ENCODE peak calls at places on chromosomes 7 and 10, in five cellular contexts. One of them, this sample, is unnamed.

GRCh38 chr7:610531-611280 is 91.1 kb upstream of the PDGFA start:
- DNase-seq in foreskin fibroblast: peak
- DNase-seq in body of pancreas: no peak
- DNase-seq in RPMI7951: no peak
- DNase-seq in COR-L47: no peak
- DNase-seq in this sample: no peak

GRCh38 chr10:58373446-58373834 is 11.8 kb upstream of the TFAM start:
- DNase-seq in foreskin fibroblast: no peak
- DNase-seq in body of pancreas: no peak
- DNase-seq in RPMI7951: peak
- DNase-seq in COR-L47: no peak
- DNase-seq in this sample: no peak

GRCh38 chr10:420154-421121 is 269.0 kb downstream of the DIP2C start:
- DNase-seq in foreskin fibroblast: no peak
- DNase-seq in body of pancreas: no peak
- DNase-seq in RPMI7951: peak
- DNase-seq in COR-L47: no peak
- DNase-seq in this sample: no peak

GRCh38 chr7:27994639-27995038 is 186.0 kb downstream of the JAZF1 start:
- DNase-seq in foreskin fibroblast: peak
- DNase-seq in body of pancreas: no peak
- DNase-seq in RPMI7951: peak
- DNase-seq in COR-L47: peak
- DNase-seq in this sample: no peak

GRCh38 chr7:32511791-32512190 is 16.5 kb downstream of the AVL9 start:
- DNase-seq in foreskin fibroblast: peak
- DNase-seq in body of pancreas: no peak
- DNase-seq in RPMI7951: no peak
- DNase-seq in COR-L47: no peak
- DNase-seq in this sample: no peak

GRCh38 chr7:128005117-128005516 is 26.1 kb downstream of the LRRC4 start:
- DNase-seq in foreskin fibroblast: no peak
- DNase-seq in body of pancreas: no peak
- DNase-seq in RPMI7951: no peak
- DNase-seq in COR-L47: no peak
- DNase-seq in this sample: no peak

GRCh38 chr10:101070098-101070497 is 8.3 kb downstream of the KAZALD1 start:
- DNase-seq in foreskin fibroblast: peak
- DNase-seq in body of pancreas: no peak
- DNase-seq in RPMI7951: no peak
- DNase-seq in COR-L47: no peak
- DNase-seq in this sample: no peak

GRCh38 chr7:132249591-132249971 is 326.7 kb downstream of the PLXNA4 start:
- DNase-seq in foreskin fibroblast: no peak
- DNase-seq in body of pancreas: peak
- DNase-seq in RPMI7951: peak
- DNase-seq in COR-L47: no peak
- DNase-seq in this sample: no peak

GRCh38 chr10:72310241-72310633 is 36.5 kb downstream of the DDIT4 start:
- DNase-seq in foreskin fibroblast: no peak
- DNase-seq in body of pancreas: no peak
- DNase-seq in RPMI7951: no peak
- DNase-seq in COR-L47: no peak
- DNase-seq in this sample: no peak

GRCh38 chr7:78226059-78226658 is 427.6 kb downstream of the PHTF2 start:
- DNase-seq in foreskin fibroblast: peak
- DNase-seq in body of pancreas: peak
- DNase-seq in RPMI7951: peak
- DNase-seq in COR-L47: peak
- DNase-seq in this sample: peak

GRCh38 chr7:84999450-84999849 is 187.4 kb downstream of the SEMA3D start:
- DNase-seq in foreskin fibroblast: peak
- DNase-seq in body of pancreas: no peak
- DNase-seq in RPMI7951: peak
- DNase-seq in COR-L47: no peak
- DNase-seq in this sample: no peak

GRCh38 chr10:102186128-102186527 is 33.9 kb downstream of the NOLC1 start:
- DNase-seq in foreskin fibroblast: peak
- DNase-seq in body of pancreas: no peak
- DNase-seq in RPMI7951: peak
- DNase-seq in COR-L47: no peak
- DNase-seq in this sample: no peak

GRCh38 chr10:123062726-123063125 is 53.9 kb downstream of the ACADSB start:
- DNase-seq in foreskin fibroblast: no peak
- DNase-seq in body of pancreas: no peak
- DNase-seq in RPMI7951: no peak
- DNase-seq in COR-L47: no peak
- DNase-seq in this sample: no peak

GRCh38 chr7:16365177-16365576 is 56.2 kb downstream of the CRPPA start:
- DNase-seq in foreskin fibroblast: peak
- DNase-seq in body of pancreas: no peak
- DNase-seq in RPMI7951: peak
- DNase-seq in COR-L47: no peak
- DNase-seq in this sample: no peak

GRCh38 chr10:43322321-43322720 is 49.1 kb upstream of the FXYD4 start:
- DNase-seq in foreskin fibroblast: no peak
- DNase-seq in body of pancreas: peak
- DNase-seq in RPMI7951: no peak
- DNase-seq in COR-L47: no peak
- DNase-seq in this sample: no peak

GRCh38 chr10:20897146-20897834 is at the start of gene NEBL:
- DNase-seq in foreskin fibroblast: no peak
- DNase-seq in body of pancreas: no peak
- DNase-seq in RPMI7951: no peak
- DNase-seq in COR-L47: no peak
- DNase-seq in this sample: no peak

GRCh38 chr7:130884437-130885417 is 150.7 kb upstream of the KLF14 start:
- DNase-seq in foreskin fibroblast: peak
- DNase-seq in body of pancreas: no peak
- DNase-seq in RPMI7951: peak
- DNase-seq in COR-L47: peak
- DNase-seq in this sample: no peak

GRCh38 chr7:101628522-101628921 is 574 bp downstream of the MYL10 start:
- DNase-seq in foreskin fibroblast: no peak
- DNase-seq in body of pancreas: no peak
- DNase-seq in RPMI7951: no peak
- DNase-seq in COR-L47: no peak
- DNase-seq in this sample: no peak

GRCh38 chr10:78927257-78927995 is 141.3 kb upstream of the ZMIZ1 start:
- DNase-seq in foreskin fibroblast: no peak
- DNase-seq in body of pancreas: no peak
- DNase-seq in RPMI7951: peak
- DNase-seq in COR-L47: no peak
- DNase-seq in this sample: no peak

GRCh38 chr10:13972609-13973008 is 358.1 kb downstream of the FRMD4A start:
- DNase-seq in foreskin fibroblast: no peak
- DNase-seq in body of pancreas: no peak
- DNase-seq in RPMI7951: no peak
- DNase-seq in COR-L47: no peak
- DNase-seq in this sample: no peak

GRCh38 chr10:121800146-121800545 is 127.7 kb downstream of the ATE1 start:
- DNase-seq in foreskin fibroblast: peak
- DNase-seq in body of pancreas: no peak
- DNase-seq in RPMI7951: no peak
- DNase-seq in COR-L47: no peak
- DNase-seq in this sample: no peak

GRCh38 chr7:75955293-75955938 is 39.0 kb downstream of the TMEM120A start:
- DNase-seq in foreskin fibroblast: no peak
- DNase-seq in body of pancreas: no peak
- DNase-seq in RPMI7951: no peak
- DNase-seq in COR-L47: no peak
- DNase-seq in this sample: no peak

GRCh38 chr7:124183649-124184048 is 150.8 kb upstream of the TMEM229A start:
- DNase-seq in foreskin fibroblast: no peak
- DNase-seq in body of pancreas: no peak
- DNase-seq in RPMI7951: no peak
- DNase-seq in COR-L47: no peak
- DNase-seq in this sample: no peak

GRCh38 chr7:141697211-141697871 is 4.6 kb downstream of the DENND11 start:
- DNase-seq in foreskin fibroblast: peak
- DNase-seq in body of pancreas: no peak
- DNase-seq in RPMI7951: peak
- DNase-seq in COR-L47: peak
- DNase-seq in this sample: peak

GRCh38 chr7:76358053-76358477 is 726 bp downstream of the YWHAG start:
- DNase-seq in foreskin fibroblast: peak
- DNase-seq in body of pancreas: peak
- DNase-seq in RPMI7951: peak
- DNase-seq in COR-L47: peak
- DNase-seq in this sample: peak

GRCh38 chr7:154919324-154920222 is 83.4 kb downstream of the PAXIP1 start:
- DNase-seq in foreskin fibroblast: no peak
- DNase-seq in body of pancreas: peak
- DNase-seq in RPMI7951: no peak
- DNase-seq in COR-L47: no peak
- DNase-seq in this sample: no peak

GRCh38 chr7:108875139-108875538 is 305.5 kb downstream of the DNAJB9 start:
- DNase-seq in foreskin fibroblast: peak
- DNase-seq in body of pancreas: no peak
- DNase-seq in RPMI7951: no peak
- DNase-seq in COR-L47: no peak
- DNase-seq in this sample: no peak

GRCh38 chr10:75696536-75696935 is 265.1 kb downstream of the LRMDA start:
- DNase-seq in foreskin fibroblast: no peak
- DNase-seq in body of pancreas: no peak
- DNase-seq in RPMI7951: no peak
- DNase-seq in COR-L47: no peak
- DNase-seq in this sample: no peak

GRCh38 chr7:47449810-47450586 is 131.9 kb downstream of the TNS3 start:
- DNase-seq in foreskin fibroblast: peak
- DNase-seq in body of pancreas: no peak
- DNase-seq in RPMI7951: peak
- DNase-seq in COR-L47: no peak
- DNase-seq in this sample: no peak

GRCh38 chr10:64101611-64102263 is 580.5 kb downstream of the REEP3 start:
- DNase-seq in foreskin fibroblast: no peak
- DNase-seq in body of pancreas: no peak
- DNase-seq in RPMI7951: no peak
- DNase-seq in COR-L47: no peak
- DNase-seq in this sample: no peak

GRCh38 chr7:214410-215212 is 22.2 kb downstream of the FAM20C start:
- DNase-seq in foreskin fibroblast: peak
- DNase-seq in body of pancreas: no peak
- DNase-seq in RPMI7951: peak
- DNase-seq in COR-L47: no peak
- DNase-seq in this sample: no peak

GRCh38 chr10:103589074-103589630 is 95.6 kb downstream of the NEURL1 start:
- DNase-seq in foreskin fibroblast: no peak
- DNase-seq in body of pancreas: no peak
- DNase-seq in RPMI7951: no peak
- DNase-seq in COR-L47: no peak
- DNase-seq in this sample: no peak

GRCh38 chr10:79056361-79056735 is 12.4 kb upstream of the ZMIZ1 start:
- DNase-seq in foreskin fibroblast: no peak
- DNase-seq in body of pancreas: no peak
- DNase-seq in RPMI7951: no peak
- DNase-seq in COR-L47: no peak
- DNase-seq in this sample: no peak

GRCh38 chr7:112163021-112163310 is 43.2 kb downstream of the DOCK4 start:
- DNase-seq in foreskin fibroblast: no peak
- DNase-seq in body of pancreas: no peak
- DNase-seq in RPMI7951: no peak
- DNase-seq in COR-L47: no peak
- DNase-seq in this sample: no peak

GRCh38 chr7:94888542-94888941 is 18.9 kb upstream of the PPP1R9A start:
- DNase-seq in foreskin fibroblast: peak
- DNase-seq in body of pancreas: peak
- DNase-seq in RPMI7951: peak
- DNase-seq in COR-L47: peak
- DNase-seq in this sample: no peak

GRCh38 chr7:92988051-92988450 is 129.7 kb downstream of the SAMD9 start:
- DNase-seq in foreskin fibroblast: peak
- DNase-seq in body of pancreas: peak
- DNase-seq in RPMI7951: peak
- DNase-seq in COR-L47: no peak
- DNase-seq in this sample: no peak

This sample was measured in nucleus accumbens.